ENCODE peak calls at places on chromosomes 5 and 9, in ten cellular contexts. A is adrenal gland, Q is astrocyte, V is upper lobe of right lung, W is upper lobe of left lung, G is RWPE2, C is breast epithelium, U is Panc1, T is testis, Y is heart right ventricle. O is an unnamed sample. For H3K36me3 and H3K4me1, the result is how much of the 10 kb centered on the place peaks cover.

GRCh38 chr9:34573599-34574325 is 15.8 kb downstream of the CNTFR start:
- DNase-seq in V (no peak), W (no peak), T (no peak), Y (no peak), A (no peak), Q (no peak), G (no peak), U (no peak), C (no peak), O (no peak)

GRCh38 chr5:35246928-35247644 is 16.8 kb upstream of the PRLR start:
- DNase-seq in Q (no peak), Y (peak), T (peak), C (no peak), G (no peak), A (peak), W (no peak), U (no peak), V (no peak), O (no peak)

GRCh38 chr5:98796197-98796972 is 22.9 kb downstream of the RGMB start:
- DNase-seq in U (peak), W (no peak), Y (peak), Q (peak), C (no peak), T (peak), A (peak), G (no peak), V (no peak), O (peak)

GRCh38 chr9:113695901-113696300 is 180.2 kb upstream of the ZNF618 start:
- DNase-seq in Q (no peak), C (no peak), U (no peak), Y (no peak), A (no peak), G (no peak), W (no peak), V (no peak), T (no peak), O (no peak)

GRCh38 chr9:137082222-137082924 is 4.4 kb upstream of the MAN1B1 start:
- DNase-seq in A (no peak), T (no peak), Y (no peak), G (no peak), U (no peak), W (no peak), Q (no peak), V (peak), C (no peak), O (no peak)

GRCh38 chr9:115328677-115329076 is 210.7 kb upstream of the TNC start:
- DNase-seq in G (no peak), A (no peak), C (no peak), W (no peak), T (no peak), Y (no peak), Q (no peak), V (no peak), U (no peak), O (no peak)

GRCh38 chr5:10201223-10201868 is 48.3 kb downstream of the ATPSCKMT start:
- DNase-seq in C (no peak), U (no peak), W (no peak), A (no peak), T (peak), G (no peak), V (no peak), Q (no peak), Y (no peak), O (peak)

GRCh38 chr5:64506567-64507321 is 929 bp downstream of the RGS7BP start:
- DNase-seq in Y (no peak), V (no peak), C (no peak), U (no peak), Q (no peak), A (peak), W (peak), T (peak), G (no peak), O (peak)

GRCh38 chr5:60248900-60249299 is 355.4 kb upstream of the PDE4D start:
- DNase-seq in A (peak), W (peak), Y (peak), V (no peak), G (no peak), Q (no peak), U (no peak), C (no peak), T (no peak), O (no peak)

GRCh38 chr5:111099058-111099778 is 7.1 kb downstream of the WDR36 start:
- DNase-seq in C (no peak), W (no peak), T (no peak), G (no peak), Q (peak), Y (no peak), A (no peak), V (no peak), U (no peak), O (no peak)
- H3K36me3 ChIP-seq in C (under half), W (under half), T (under half), G (half or more), Q (half or more), Y (half or more), A (half or more), V (half or more), U (half or more), O (half or more)

DNA sequence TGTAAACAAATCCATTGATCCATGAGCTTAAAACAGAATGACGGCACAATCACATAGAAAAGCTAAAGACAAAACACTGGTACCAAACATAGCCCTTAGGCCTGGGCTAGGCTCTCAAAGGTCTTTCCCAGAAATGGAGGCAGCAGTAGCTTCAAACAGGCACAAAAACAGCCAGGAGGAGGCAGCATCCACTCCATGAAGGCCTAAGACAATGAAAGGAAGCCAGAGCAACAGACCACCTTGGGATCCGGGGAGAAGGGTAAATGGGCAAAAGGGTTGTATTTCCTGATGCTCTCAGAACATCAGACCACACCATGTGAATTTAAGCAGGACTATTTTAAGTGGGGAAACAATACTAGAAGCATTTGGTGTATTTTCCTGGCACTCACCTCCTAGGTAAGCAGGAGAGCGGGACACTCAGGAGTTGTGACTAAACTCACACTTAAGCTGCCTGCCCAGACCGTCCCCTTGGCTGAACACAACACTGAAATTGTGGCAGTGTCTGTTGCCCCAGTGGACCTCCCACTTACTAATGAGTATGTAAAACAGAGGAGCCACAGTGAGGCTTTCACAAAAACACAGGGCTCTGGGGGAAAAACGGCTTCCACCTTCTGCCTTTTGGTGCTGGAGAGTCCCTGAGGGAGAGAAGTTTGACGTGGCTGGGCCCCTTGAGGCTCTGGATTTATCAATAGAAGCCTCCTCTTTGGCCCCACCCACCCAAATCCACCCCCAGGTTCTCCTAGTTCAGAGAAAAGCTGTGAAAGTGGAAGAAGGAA is 11.9 kb downstream of the GNPDA1 start:
- DNase-seq in C (no peak), T (peak), Q (no peak), V (no peak), G (no peak), W (no peak), U (no peak), Y (no peak), A (no peak), O (peak)
- TF ChIP-seq CTCF in C (no peak), T (peak), Q (peak), V (peak), G (peak), W (peak), U (peak), Y (peak), A (peak), O (peak)

GRCh38 chr9:106891286-106891685 is 28.3 kb downstream of the ZNF462 start:
- DNase-seq in Q (no peak), C (no peak), A (no peak), G (no peak), W (no peak), Y (no peak), T (no peak), V (no peak), U (no peak), O (no peak)
- H3K4me1 ChIP-seq in Q (under half), C (under half), A (under half), G (half or more), W (under half), Y (under half), T (under half), V (under half), U (half or more), O (under half)

GRCh38 chr5:177334155-177334551 is 17.3 kb downstream of the LMAN2 start:
- DNase-seq in U (no peak), T (no peak), W (no peak), G (no peak), Q (no peak), C (no peak), A (no peak), Y (no peak), V (no peak), O (no peak)

GRCh38 chr5:177336603-177337494 is 14.6 kb downstream of the LMAN2 start:
- DNase-seq in C (no peak), V (no peak), U (no peak), W (no peak), Y (no peak), A (no peak), T (no peak), G (no peak), Q (no peak), O (no peak)

GRCh38 chr5:177335701-177336065 is 15.8 kb downstream of the LMAN2 start:
- DNase-seq in W (no peak), Y (no peak), C (no peak), V (no peak), A (no peak), U (no peak), T (no peak), G (no peak), Q (no peak), O (no peak)

GRCh38 chr5:177335043-177335700 is 16.3 kb downstream of the LMAN2 start:
- DNase-seq in Y (peak), A (no peak), G (no peak), T (no peak), C (no peak), V (no peak), Q (no peak), W (no peak), U (no peak), O (no peak)

DNA sequence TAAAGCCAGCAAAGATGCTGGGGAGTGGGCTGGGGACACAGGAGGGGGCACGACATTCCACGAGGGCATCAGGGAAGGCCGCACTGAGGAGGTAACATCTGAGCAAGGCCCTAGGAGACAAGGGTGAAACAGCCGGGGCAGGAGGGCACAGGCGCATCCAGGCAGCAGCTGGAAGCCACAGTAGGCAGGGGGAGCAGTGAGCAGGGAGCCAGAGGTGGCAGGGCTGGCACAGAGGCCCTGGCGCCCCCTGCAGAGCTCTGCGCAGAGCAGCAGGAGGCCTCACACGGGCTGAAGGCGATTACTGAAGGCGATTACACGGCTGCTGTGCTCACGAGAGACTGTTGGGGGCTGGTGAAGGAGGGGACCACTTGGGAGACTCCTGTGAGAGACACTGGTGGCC is 15.4 kb downstream of the LMAN2 start:
- DNase-seq in W (no peak), T (peak), C (no peak), G (no peak), Q (no peak), V (no peak), U (no peak), A (no peak), Y (no peak), O (no peak)
- H3K36me3 ChIP-seq in W (half or more), T (under half), C (under half), G (half or more), Q (under half), V (half or more), U (under half), A (half or more), Y (half or more), O (half or more)

GRCh38 chr9:7567687-7568086 is 231.9 kb downstream of the DMAC1 start:
- DNase-seq in Q (no peak), G (no peak), W (no peak), U (no peak), A (no peak), C (no peak), T (no peak), V (no peak), Y (no peak), O (no peak)

GRCh38 chr9:7570107-7570720 is 229.4 kb downstream of the DMAC1 start:
- DNase-seq in V (no peak), Y (peak), C (no peak), G (no peak), Q (peak), A (peak), W (peak), U (peak), T (peak), O (peak)
- TF ChIP-seq CTCF in V (peak), Y (peak), C (no peak), G (peak), Q (peak), A (peak), W (peak), U (peak), T (peak), O (peak)

GRCh38 chr5:80219381-80219780 is 36.5 kb downstream of the SERINC5 start:
- DNase-seq in G (no peak), Y (peak), A (no peak), W (no peak), C (no peak), Q (no peak), T (no peak), U (no peak), V (no peak), O (no peak)

GRCh38 chr5:80217667-80218066 is 38.2 kb downstream of the SERINC5 start:
- DNase-seq in W (no peak), T (no peak), Q (no peak), V (no peak), A (no peak), G (no peak), U (no peak), Y (no peak), C (no peak), O (no peak)

GRCh38 chr5:80216096-80216495 is 39.8 kb downstream of the SERINC5 start:
- DNase-seq in T (peak), A (no peak), V (no peak), W (no peak), Y (no peak), C (no peak), U (no peak), Q (no peak), G (no peak), O (no peak)

GRCh38 chr5:80215523-80215922 is 40.3 kb downstream of the SERINC5 start:
- DNase-seq in T (no peak), C (no peak), V (no peak), U (no peak), Q (no peak), Y (no peak), A (no peak), G (no peak), W (no peak), O (no peak)

GRCh38 chr5:80216753-80217596 is 38.9 kb downstream of the SERINC5 start:
- DNase-seq in Q (no peak), A (peak), Y (peak), V (peak), G (no peak), T (peak), W (peak), U (no peak), C (no peak), O (no peak)
- H3K4me1 ChIP-seq in Q (under half), A (under half), Y (under half), V (under half), G (under half), T (under half), W (half or more), U (under half), C (under half), O (under half)

GRCh38 chr9:89361031-89361430 is 42.7 kb downstream of the SECISBP2 start:
- DNase-seq in T (no peak), W (no peak), A (no peak), U (no peak), C (no peak), Y (no peak), G (no peak), Q (no peak), V (no peak), O (peak)

GRCh38 chr9:89362647-89363310 is 44.5 kb downstream of the SECISBP2 start:
- DNase-seq in Q (no peak), Y (no peak), C (peak), W (no peak), V (no peak), U (no peak), T (no peak), A (no peak), G (no peak), O (no peak)

GRCh38 chr9:89363311-89363670 is 45.0 kb downstream of the SECISBP2 start:
- DNase-seq in Q (no peak), T (no peak), W (no peak), A (no peak), V (no peak), Y (no peak), G (no peak), U (no peak), C (peak), O (no peak)

GRCh38 chr9:89360465-89360864 is 42.2 kb downstream of the SECISBP2 start:
- DNase-seq in Q (no peak), T (peak), U (no peak), W (no peak), A (peak), V (no peak), G (no peak), Y (no peak), C (no peak), O (peak)

GRCh38 chr9:89361816-89362646 is 43.7 kb downstream of the SECISBP2 start:
- DNase-seq in C (peak), V (no peak), G (no peak), T (no peak), W (no peak), Y (no peak), Q (no peak), U (no peak), A (no peak), O (no peak)
- H3K36me3 ChIP-seq in C (under half), V (half or more), G (under half), T (under half), W (half or more), Y (half or more), Q (under half), U (under half), A (half or more), O (under half)

O was measured in endodermal cell.